ENCODE peak calls at places on chromosomes 16 and 17, in seven cellular contexts. K is mesendoderm, N is H9, W is neuronal stem cell, U is IMR-90, C is H1, X is trophoblast cell. G is an unnamed sample.

GRCh38 chr16:85606920-85607319 is 6.2 kb upstream of the GSE1 start:
- DNase-seq in W (no peak), C (no peak), K (no peak), U (no peak), N (no peak), X (no peak), G (no peak)

GRCh38 chr16:57764341-57765159 is 29.0 kb downstream of the KATNB1 start:
- DNase-seq in C (peak), K (peak), N (peak), X (peak), W (no peak), U (peak), G (peak)

GRCh38 chr16:72921620-72922019 is 126.3 kb downstream of the ZFHX3 start:
- DNase-seq in W (no peak), U (peak), C (no peak), X (no peak), N (no peak), K (no peak), G (no peak)

GRCh38 chr17:65609749-65610148 is 48.3 kb upstream of the AXIN2 start:
- DNase-seq in C (no peak), U (no peak), N (no peak), X (no peak), K (no peak), W (no peak), G (no peak)

GRCh38 chr16:2238396-2239230 is 2.4 kb downstream of the DNASE1L2 start:
- DNase-seq in W (no peak), K (peak), N (peak), C (no peak), U (no peak), X (no peak), G (no peak)

GRCh38 chr16:48408688-48409087 is 23.5 kb upstream of the SIAH1 start:
- DNase-seq in N (no peak), X (no peak), W (no peak), K (no peak), C (no peak), U (peak), G (peak)

GRCh38 chr16:71436473-71436872 is 5.4 kb downstream of the TLE7 start:
- DNase-seq in X (no peak), K (no peak), U (no peak), N (no peak), W (no peak), C (no peak), G (no peak)

GRCh38 chr17:48760411-48760810 is 31.9 kb upstream of the HOXB13 start:
- DNase-seq in C (no peak), K (no peak), W (no peak), X (no peak), N (no peak), U (no peak), G (no peak)

GRCh38 chr16:71229344-71229743 is 1.2 kb downstream of the HYDIN start:
- DNase-seq in W (no peak), C (no peak), K (no peak), N (no peak), U (no peak), X (no peak), G (no peak)

GRCh38 chr16:79286646-79287423 is 313.7 kb downstream of the MAF start:
- DNase-seq in W (no peak), X (no peak), K (no peak), N (peak), U (no peak), C (no peak), G (no peak)

DNA sequence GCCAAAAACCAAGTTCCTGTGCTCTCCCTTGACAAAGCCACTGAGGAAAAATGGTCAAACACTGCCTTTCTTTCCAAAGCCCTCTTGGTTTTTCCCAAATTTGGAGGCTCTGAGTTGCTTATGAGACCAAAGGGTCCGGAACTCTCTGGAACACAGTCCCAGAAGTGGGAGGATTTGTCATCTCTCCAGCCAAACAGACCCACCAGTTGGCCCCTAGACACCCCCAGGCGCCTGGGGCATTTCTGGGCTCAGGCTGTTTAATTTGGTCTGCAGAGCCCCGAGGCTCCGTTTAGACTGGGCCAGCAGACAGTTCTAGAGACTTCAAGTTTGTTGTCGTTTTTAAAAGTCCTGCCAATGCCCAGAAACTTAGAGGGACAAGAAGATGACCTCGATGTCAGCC is 239.1 kb downstream of the SEC14L1 start:
- DNase-seq in C (no peak), X (no peak), W (no peak), N (no peak), K (no peak), U (no peak), G (no peak)
- H3K4ac ChIP-seq in C (no peak), X (no peak), W (no peak), N (no peak), K (no peak), U (peak), G (no peak)

GRCh38 chr16:28131210-28131609 is 67.7 kb upstream of the GSG1L start:
- DNase-seq in C (no peak), W (no peak), N (no peak), U (no peak), K (no peak), X (no peak), G (no peak)
- H3K4me2 ChIP-seq in C (no peak), W (no peak), N (no peak), U (no peak), K (no peak), X (no peak), G (no peak)

DNA sequence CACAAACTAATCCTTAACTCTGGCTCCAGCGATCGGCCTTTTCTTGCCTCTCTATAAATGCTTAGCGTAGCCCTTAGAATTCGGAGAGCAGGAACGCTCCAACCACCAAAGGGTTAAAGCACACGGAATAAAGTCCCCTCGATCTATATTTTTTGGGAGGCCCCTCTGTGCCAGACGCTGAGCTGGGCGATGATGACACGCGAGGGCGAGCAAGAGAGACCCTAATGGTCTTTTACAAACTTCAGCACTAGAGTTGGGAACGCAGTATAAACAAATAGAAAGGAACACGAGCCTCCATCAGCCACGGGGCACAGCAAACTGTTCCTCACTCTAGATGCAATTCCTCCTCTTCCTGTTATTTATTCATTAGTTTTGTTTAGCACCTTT is 1.8 kb downstream of the TOX3 start:
- DNase-seq in N (no peak), W (no peak), C (no peak), K (no peak), X (no peak), U (no peak), G (no peak)
- H3K4ac ChIP-seq in N (no peak), W (no peak), C (no peak), K (no peak), X (no peak), U (no peak), G (no peak)

GRCh38 chr16:27363246-27363632 is 38.7 kb upstream of the IL21R start:
- DNase-seq in N (no peak), K (no peak), C (no peak), X (no peak), U (no peak), W (no peak), G (no peak)

GRCh38 chr16:27361987-27362386 is 40.0 kb upstream of the IL21R start:
- DNase-seq in K (no peak), N (no peak), U (no peak), C (no peak), X (no peak), W (no peak), G (no peak)

GRCh38 chr16:27363797-27364196 is 38.2 kb upstream of the IL21R start:
- DNase-seq in K (no peak), U (no peak), X (no peak), N (no peak), C (no peak), W (no peak), G (no peak)

GRCh38 chr16:27364493-27365141 is 37.4 kb upstream of the IL21R start:
- DNase-seq in C (no peak), X (peak), U (no peak), W (no peak), N (no peak), K (no peak), G (no peak)

DNA sequence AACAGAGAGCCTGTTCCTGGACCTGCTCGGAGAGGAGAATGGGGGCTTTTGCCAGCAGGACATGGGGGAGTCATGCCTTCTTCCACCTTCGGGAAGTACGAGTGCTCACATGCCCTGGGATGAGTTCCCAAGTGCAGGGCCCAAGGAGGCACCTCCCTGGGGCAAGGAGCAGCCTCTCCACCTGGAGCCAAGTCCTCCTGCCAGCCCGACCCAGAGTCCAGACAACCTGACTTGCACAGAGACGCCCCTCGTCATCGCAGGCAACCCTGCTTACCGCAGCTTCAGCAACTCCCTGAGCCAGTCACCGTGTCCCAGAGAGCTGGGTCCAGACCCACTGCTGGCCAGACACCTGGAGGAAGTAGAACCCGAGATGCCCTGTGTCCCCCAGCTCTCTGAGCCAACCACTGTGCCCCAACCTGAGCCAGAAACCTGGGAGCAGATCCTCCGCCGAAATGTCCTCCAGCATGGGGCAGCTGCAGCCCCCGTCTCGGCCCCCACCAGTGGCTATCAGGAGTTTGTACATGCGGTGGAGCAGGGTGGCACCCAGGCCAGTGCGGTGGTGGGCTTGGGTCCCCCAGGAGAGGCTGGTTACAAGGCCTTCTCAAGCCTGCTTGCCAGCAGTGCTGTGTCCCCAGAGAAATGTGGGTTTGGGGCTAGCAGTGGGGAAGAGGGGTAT is 39.3 kb upstream of the IL21R start:
- DNase-seq in X (no peak), C (no peak), W (no peak), U (no peak), N (no peak), K (no peak), G (no peak)
- H3K4me2 ChIP-seq in X (no peak), C (no peak), W (no peak), U (no peak), N (no peak), K (no peak), G (no peak)

GRCh38 chr17:32211671-32212070 is 54.0 kb upstream of the RHBDL3 start:
- DNase-seq in C (no peak), W (no peak), K (no peak), X (no peak), N (no peak), U (no peak), G (no peak)

GRCh38 chr17:32206816-32207215 is 58.8 kb upstream of the RHBDL3 start:
- DNase-seq in N (no peak), X (peak), U (peak), K (no peak), W (no peak), C (no peak), G (peak)

DNA sequence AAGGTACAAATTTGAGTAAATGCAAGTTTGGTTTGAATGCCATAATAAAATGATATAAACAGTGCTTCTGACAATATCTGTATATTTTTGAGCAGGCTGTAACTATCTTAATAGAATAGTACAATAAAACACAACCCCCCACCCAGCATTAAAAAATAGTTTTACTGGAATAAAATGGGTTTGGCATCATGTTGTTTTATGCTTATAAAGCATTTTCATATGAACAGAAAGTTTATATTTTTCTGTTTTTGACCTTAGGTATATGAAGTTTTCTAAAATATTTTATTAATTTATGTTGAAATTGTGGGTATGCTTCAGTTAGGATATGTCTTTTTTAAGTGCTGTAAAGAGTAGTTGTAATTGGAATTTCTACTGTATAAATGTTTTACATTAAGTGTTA is 57.2 kb upstream of the RHBDL3 start:
- DNase-seq in X (no peak), K (no peak), U (no peak), N (no peak), C (no peak), W (no peak), G (no peak)
- H3K4ac ChIP-seq in X (no peak), K (no peak), U (no peak), N (no peak), C (no peak), W (no peak), G (no peak)

DNA sequence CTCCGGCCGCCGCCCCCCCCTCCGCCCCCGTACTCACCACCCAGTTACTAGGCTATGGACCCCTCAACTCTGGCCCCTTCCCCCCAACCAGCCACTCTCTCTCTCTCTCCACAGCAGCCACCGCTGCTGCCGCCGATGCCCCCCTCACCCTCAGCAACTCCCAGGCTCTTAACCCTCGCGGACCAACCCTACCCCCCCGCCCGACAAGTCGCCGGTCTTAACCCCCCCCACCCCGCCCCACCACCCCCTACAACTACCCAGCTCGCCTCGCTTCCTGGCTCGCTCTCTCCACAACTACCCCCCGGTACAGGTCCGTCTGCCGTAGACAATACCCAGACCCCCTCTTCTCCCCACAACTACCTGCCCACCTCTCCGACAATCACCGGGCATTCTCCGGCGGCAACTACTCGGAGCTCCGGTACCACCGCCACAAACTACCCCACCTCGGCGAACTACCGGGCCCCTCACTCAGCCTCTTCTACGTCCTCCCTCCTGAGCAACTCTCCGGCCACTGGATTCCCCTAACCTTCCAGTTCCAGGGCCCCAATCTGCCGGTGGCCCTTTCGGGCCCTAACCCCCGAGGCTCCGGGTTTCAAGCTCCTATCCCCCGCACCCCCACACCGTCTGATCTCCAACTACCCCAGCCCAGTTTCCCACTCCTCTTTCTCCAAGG is 703 bp downstream of the PHF23 start:
- DNase-seq in N (peak), U (no peak), X (no peak), W (no peak), K (no peak), C (no peak), G (no peak)
- H3K4me2 ChIP-seq in N (peak), U (peak), X (peak), W (peak), K (peak), C (peak), G (peak)

GRCh38 chr17:45792995-45793755 is 9.1 kb downstream of the CRHR1 start:
- DNase-seq in K (no peak), C (no peak), X (peak), U (no peak), W (no peak), N (no peak), G (no peak)

GRCh38 chr17:45792437-45792836 is 8.3 kb downstream of the CRHR1 start:
- DNase-seq in C (no peak), N (no peak), W (no peak), K (no peak), X (no peak), U (no peak), G (no peak)

GRCh38 chr17:45794840-45795239 is 10.7 kb downstream of the CRHR1 start:
- DNase-seq in U (no peak), X (no peak), C (no peak), N (peak), W (no peak), K (peak), G (no peak)

GRCh38 chr17:45791935-45792334 is 7.8 kb downstream of the CRHR1 start:
- DNase-seq in C (no peak), K (no peak), X (no peak), W (no peak), N (no peak), U (no peak), G (no peak)

GRCh38 chr17:45793999-45794540 is 9.9 kb downstream of the CRHR1 start:
- DNase-seq in K (no peak), U (no peak), N (no peak), W (no peak), C (no peak), X (no peak), G (no peak)
- H3K4ac ChIP-seq in K (no peak), U (no peak), N (no peak), W (no peak), C (no peak), X (no peak), G (no peak)

GRCh38 chr16:87317766-87318121 is 552 bp upstream of the C16orf95 start:
- DNase-seq in N (no peak), U (peak), C (no peak), K (peak), W (no peak), X (peak), G (peak)

GRCh38 chr16:87318158-87318644 is 1.0 kb upstream of the C16orf95 start:
- DNase-seq in N (no peak), K (peak), X (no peak), W (no peak), C (no peak), U (peak), G (peak)

GRCh38 chr16:87320510-87321227 is 3.5 kb upstream of the C16orf95 start:
- DNase-seq in K (no peak), X (no peak), C (no peak), U (no peak), N (no peak), W (no peak), G (no peak)

GRCh38 chr16:87319997-87320491 is 2.9 kb upstream of the C16orf95 start:
- DNase-seq in X (no peak), N (no peak), U (no peak), K (no peak), C (no peak), W (no peak), G (no peak)

DNA sequence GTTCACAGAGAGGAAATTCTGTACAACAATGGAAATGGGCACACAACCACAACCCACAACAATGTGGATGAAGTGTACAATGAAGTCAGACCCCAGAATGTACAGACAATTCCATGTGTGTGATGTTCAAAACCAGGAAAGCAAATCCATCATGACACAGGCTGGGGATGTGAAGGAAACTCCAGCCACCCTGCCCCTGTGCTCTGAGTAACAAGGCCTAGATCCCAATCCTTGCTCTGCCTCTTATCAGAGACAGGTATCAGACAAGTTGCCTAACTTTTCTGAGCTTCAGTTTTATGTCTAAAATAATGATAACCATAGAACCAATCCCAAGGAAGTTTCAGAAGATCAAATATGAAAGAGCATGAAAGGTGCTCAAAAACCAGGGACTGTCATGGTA is 1.8 kb upstream of the C16orf95 start:
- DNase-seq in N (no peak), C (no peak), W (no peak), X (no peak), K (no peak), U (no peak), G (no peak)
- H3K4me2 ChIP-seq in N (no peak), C (peak), W (no peak), X (no peak), K (no peak), U (no peak), G (no peak)

G was measured in mesenchymal stem cell.